ENCODE peak calls at places on chromosome 22, in six cellular contexts. One of them, this sample, is unnamed.

GRCh38 chr22:30884211-30885000 is 84.2 kb downstream of the MORC2 start:
- DNase-seq in stimulated activated CD8-positive, alpha-beta memory T cell treated with anti-CD3 and anti-CD28 coated beads, Interleukin-15, amount 100 ng/mL, for 24 hours: no peak
- DNase-seq in GM19239: no peak
- DNase-seq in Peyer's patch: no peak
- DNase-seq in hippocampal formation: no peak
- DNase-seq in left colon: no peak
- DNase-seq in this sample: no peak

GRCh38 chr22:48603621-48604320 is 1223.9 kb downstream of the BRD1 start:
- DNase-seq in stimulated activated CD8-positive, alpha-beta memory T cell treated with anti-CD3 and anti-CD28 coated beads, Interleukin-15, amount 100 ng/mL, for 24 hours: no peak
- DNase-seq in GM19239: no peak
- DNase-seq in Peyer's patch: no peak
- DNase-seq in hippocampal formation: peak
- DNase-seq in left colon: no peak
- DNase-seq in this sample: no peak

GRCh38 chr22:42732071-42732470 is 11.4 kb upstream of the A4GALT start:
- DNase-seq in stimulated activated CD8-positive, alpha-beta memory T cell treated with anti-CD3 and anti-CD28 coated beads, Interleukin-15, amount 100 ng/mL, for 24 hours: no peak
- DNase-seq in GM19239: no peak
- DNase-seq in Peyer's patch: no peak
- DNase-seq in hippocampal formation: no peak
- DNase-seq in left colon: no peak
- DNase-seq in this sample: no peak

GRCh38 chr22:46976598-46976997 is 214.1 kb downstream of the TBC1D22A start:
- DNase-seq in stimulated activated CD8-positive, alpha-beta memory T cell treated with anti-CD3 and anti-CD28 coated beads, Interleukin-15, amount 100 ng/mL, for 24 hours: no peak
- DNase-seq in GM19239: no peak
- DNase-seq in Peyer's patch: no peak
- DNase-seq in hippocampal formation: no peak
- DNase-seq in left colon: no peak
- DNase-seq in this sample: no peak

GRCh38 chr22:32083814-32084213 is 40.8 kb downstream of the SLC5A1 start:
- DNase-seq in stimulated activated CD8-positive, alpha-beta memory T cell treated with anti-CD3 and anti-CD28 coated beads, Interleukin-15, amount 100 ng/mL, for 24 hours: no peak
- DNase-seq in GM19239: no peak
- DNase-seq in Peyer's patch: no peak
- DNase-seq in hippocampal formation: no peak
- DNase-seq in left colon: no peak
- DNase-seq in this sample: no peak

GRCh38 chr22:29524440-29525191 is 28.9 kb downstream of the THOC5 start:
- DNase-seq in stimulated activated CD8-positive, alpha-beta memory T cell treated with anti-CD3 and anti-CD28 coated beads, Interleukin-15, amount 100 ng/mL, for 24 hours: no peak
- DNase-seq in GM19239: peak
- DNase-seq in Peyer's patch: peak
- DNase-seq in hippocampal formation: no peak
- DNase-seq in left colon: peak
- DNase-seq in this sample: peak

GRCh38 chr22:24707477-24707816 is 67.1 kb downstream of the PIWIL3 start:
- DNase-seq in stimulated activated CD8-positive, alpha-beta memory T cell treated with anti-CD3 and anti-CD28 coated beads, Interleukin-15, amount 100 ng/mL, for 24 hours: no peak
- DNase-seq in GM19239: no peak
- DNase-seq in Peyer's patch: peak
- DNase-seq in hippocampal formation: no peak
- DNase-seq in left colon: peak
- DNase-seq in this sample: no peak

GRCh38 chr22:45911601-45912271 is 65.2 kb downstream of the WNT7B start:
- DNase-seq in stimulated activated CD8-positive, alpha-beta memory T cell treated with anti-CD3 and anti-CD28 coated beads, Interleukin-15, amount 100 ng/mL, for 24 hours: no peak
- DNase-seq in GM19239: no peak
- DNase-seq in Peyer's patch: no peak
- DNase-seq in hippocampal formation: no peak
- DNase-seq in left colon: no peak
- DNase-seq in this sample: no peak

GRCh38 chr22:30717952-30718351 is 23.3 kb downstream of the OSBP2 start:
- DNase-seq in stimulated activated CD8-positive, alpha-beta memory T cell treated with anti-CD3 and anti-CD28 coated beads, Interleukin-15, amount 100 ng/mL, for 24 hours: no peak
- DNase-seq in GM19239: no peak
- DNase-seq in Peyer's patch: no peak
- DNase-seq in hippocampal formation: no peak
- DNase-seq in left colon: no peak
- DNase-seq in this sample: no peak

GRCh38 chr22:50049299-50050195 is 8.6 kb downstream of the TTLL8 start:
- DNase-seq in stimulated activated CD8-positive, alpha-beta memory T cell treated with anti-CD3 and anti-CD28 coated beads, Interleukin-15, amount 100 ng/mL, for 24 hours: no peak
- DNase-seq in GM19239: no peak
- DNase-seq in Peyer's patch: no peak
- DNase-seq in hippocampal formation: no peak
- DNase-seq in left colon: no peak
- DNase-seq in this sample: no peak

GRCh38 chr22:36541831-36542391 is 12.9 kb upstream of the EIF3D start:
- DNase-seq in stimulated activated CD8-positive, alpha-beta memory T cell treated with anti-CD3 and anti-CD28 coated beads, Interleukin-15, amount 100 ng/mL, for 24 hours: no peak
- DNase-seq in GM19239: no peak
- DNase-seq in Peyer's patch: no peak
- DNase-seq in hippocampal formation: no peak
- DNase-seq in left colon: no peak
- DNase-seq in this sample: peak

GRCh38 chr22:29204617-29205183 is 996 bp upstream of the EMID1 start:
- DNase-seq in stimulated activated CD8-positive, alpha-beta memory T cell treated with anti-CD3 and anti-CD28 coated beads, Interleukin-15, amount 100 ng/mL, for 24 hours: no peak
- DNase-seq in GM19239: no peak
- DNase-seq in Peyer's patch: no peak
- DNase-seq in hippocampal formation: no peak
- DNase-seq in left colon: no peak
- DNase-seq in this sample: no peak

GRCh38 chr22:36017661-36018091 is 10.9 kb downstream of the RBFOX2 start:
- DNase-seq in stimulated activated CD8-positive, alpha-beta memory T cell treated with anti-CD3 and anti-CD28 coated beads, Interleukin-15, amount 100 ng/mL, for 24 hours: no peak
- DNase-seq in GM19239: no peak
- DNase-seq in Peyer's patch: no peak
- DNase-seq in hippocampal formation: no peak
- DNase-seq in left colon: no peak
- DNase-seq in this sample: no peak

GRCh38 chr22:50271519-50271970 is 1.4 kb upstream of the MAPK11 start:
- DNase-seq in stimulated activated CD8-positive, alpha-beta memory T cell treated with anti-CD3 and anti-CD28 coated beads, Interleukin-15, amount 100 ng/mL, for 24 hours: no peak
- DNase-seq in GM19239: peak
- DNase-seq in Peyer's patch: peak
- DNase-seq in hippocampal formation: no peak
- DNase-seq in left colon: peak
- DNase-seq in this sample: peak

GRCh38 chr22:44970291-44970690 is 39.5 kb downstream of the PHF21B start:
- DNase-seq in stimulated activated CD8-positive, alpha-beta memory T cell treated with anti-CD3 and anti-CD28 coated beads, Interleukin-15, amount 100 ng/mL, for 24 hours: no peak
- DNase-seq in GM19239: no peak
- DNase-seq in Peyer's patch: no peak
- DNase-seq in hippocampal formation: no peak
- DNase-seq in left colon: no peak
- DNase-seq in this sample: no peak

GRCh38 chr22:36852056-36852973 is 8.5 kb upstream of the NCF4 start:
- DNase-seq in stimulated activated CD8-positive, alpha-beta memory T cell treated with anti-CD3 and anti-CD28 coated beads, Interleukin-15, amount 100 ng/mL, for 24 hours: no peak
- DNase-seq in GM19239: no peak
- DNase-seq in Peyer's patch: no peak
- DNase-seq in hippocampal formation: no peak
- DNase-seq in left colon: no peak
- DNase-seq in this sample: no peak

This sample was measured in adipocyte.